ENCODE peak calls at places on chromosomes 7 and 10, in six cellular contexts. G is neural progenitor cell, R is fibroblast of lung, L is PC-3, N is astrocyte, U is SK-N-SH. M is an unnamed sample.

GRCh38 chr7:17371656-17372524 is 73.4 kb downstream of the AHR start:
- DNase-seq in G (no peak), R (peak), L (peak), N (peak), U (no peak), M (no peak)

GRCh38 chr10:1199897-1200721 is 143.9 kb downstream of the WDR37 start:
- DNase-seq in G (no peak), R (no peak), L (no peak), N (no peak), U (no peak), M (no peak)

GRCh38 chr7:116626886-116627285 is 45.1 kb upstream of the MET start:
- DNase-seq in G (no peak), R (no peak), L (no peak), N (no peak), U (no peak), M (no peak)

GRCh38 chr7:2926120-2926897 is 82.2 kb upstream of the GNA12 start:
- DNase-seq in G (no peak), R (no peak), L (no peak), N (no peak), U (peak), M (peak)

GRCh38 chr10:122021828-122022227 is 32.9 kb downstream of the TACC2 start:
- DNase-seq in G (no peak), R (no peak), L (no peak), N (no peak), U (no peak), M (no peak)

GRCh38 chr7:84637568-84638338 is 443.2 kb upstream of the SEMA3A start:
- DNase-seq in G (peak), R (peak), L (peak), N (peak), U (no peak), M (peak)

GRCh38 chr10:100879741-100880360 is 32.9 kb upstream of the SLF2 start:
- DNase-seq in G (peak), R (no peak), L (no peak), N (no peak), U (no peak), M (peak)

GRCh38 chr10:48778193-48778857 is 93.7 kb downstream of the WDFY4 start:
- DNase-seq in G (no peak), R (no peak), L (no peak), N (no peak), U (no peak), M (no peak)

GRCh38 chr10:103481974-103482531 is 3.0 kb upstream of the CALHM3 start:
- DNase-seq in G (peak), R (peak), L (peak), N (peak), U (peak), M (no peak)

GRCh38 chr10:100923580-100923979 is 10.8 kb downstream of the SLF2 start:
- DNase-seq in G (no peak), R (no peak), L (peak), N (peak), U (no peak), M (no peak)

GRCh38 chr7:140342732-140343514 is 55.4 kb downstream of the SLC37A3 start:
- DNase-seq in G (peak), R (peak), L (peak), N (peak), U (peak), M (peak)

GRCh38 chr10:11444531-11445228 is 166.8 kb downstream of the USP6NL start:
- DNase-seq in G (no peak), R (no peak), L (no peak), N (no peak), U (no peak), M (peak)

GRCh38 chr7:99224263-99224947 is 16.5 kb upstream of the KPNA7 start:
- DNase-seq in G (no peak), R (peak), L (peak), N (peak), U (no peak), M (no peak)

GRCh38 chr7:113698556-113699220 is 220.1 kb downstream of the PPP1R3A start:
- DNase-seq in G (peak), R (peak), L (peak), N (peak), U (peak), M (no peak)

GRCh38 chr7:16652888-16653287 is 6.9 kb downstream of the BZW2 start:
- DNase-seq in G (no peak), R (no peak), L (peak), N (no peak), U (no peak), M (no peak)

GRCh38 chr7:129780257-129781127 is 169.0 kb downstream of the NRF1 start:
- DNase-seq in G (peak), R (no peak), L (peak), N (no peak), U (peak), M (peak)
- H3K9ac ChIP-seq in G (no peak), R (no peak), L (peak), N (no peak), U (peak), M (no peak)

GRCh38 chr10:79048639-79049550 is 19.9 kb upstream of the ZMIZ1 start:
- DNase-seq in G (no peak), R (no peak), L (no peak), N (no peak), U (no peak), M (peak)

GRCh38 chr10:79050896-79051555 is 17.7 kb upstream of the ZMIZ1 start:
- DNase-seq in G (no peak), R (no peak), L (peak), N (no peak), U (no peak), M (peak)

GRCh38 chr10:79051766-79052165 is 17.0 kb upstream of the ZMIZ1 start:
- DNase-seq in G (no peak), R (no peak), L (no peak), N (no peak), U (no peak), M (peak)

GRCh38 chr10:79047875-79048638 is 20.7 kb upstream of the ZMIZ1 start:
- DNase-seq in G (no peak), R (no peak), L (no peak), N (no peak), U (peak), M (peak)

DNA sequence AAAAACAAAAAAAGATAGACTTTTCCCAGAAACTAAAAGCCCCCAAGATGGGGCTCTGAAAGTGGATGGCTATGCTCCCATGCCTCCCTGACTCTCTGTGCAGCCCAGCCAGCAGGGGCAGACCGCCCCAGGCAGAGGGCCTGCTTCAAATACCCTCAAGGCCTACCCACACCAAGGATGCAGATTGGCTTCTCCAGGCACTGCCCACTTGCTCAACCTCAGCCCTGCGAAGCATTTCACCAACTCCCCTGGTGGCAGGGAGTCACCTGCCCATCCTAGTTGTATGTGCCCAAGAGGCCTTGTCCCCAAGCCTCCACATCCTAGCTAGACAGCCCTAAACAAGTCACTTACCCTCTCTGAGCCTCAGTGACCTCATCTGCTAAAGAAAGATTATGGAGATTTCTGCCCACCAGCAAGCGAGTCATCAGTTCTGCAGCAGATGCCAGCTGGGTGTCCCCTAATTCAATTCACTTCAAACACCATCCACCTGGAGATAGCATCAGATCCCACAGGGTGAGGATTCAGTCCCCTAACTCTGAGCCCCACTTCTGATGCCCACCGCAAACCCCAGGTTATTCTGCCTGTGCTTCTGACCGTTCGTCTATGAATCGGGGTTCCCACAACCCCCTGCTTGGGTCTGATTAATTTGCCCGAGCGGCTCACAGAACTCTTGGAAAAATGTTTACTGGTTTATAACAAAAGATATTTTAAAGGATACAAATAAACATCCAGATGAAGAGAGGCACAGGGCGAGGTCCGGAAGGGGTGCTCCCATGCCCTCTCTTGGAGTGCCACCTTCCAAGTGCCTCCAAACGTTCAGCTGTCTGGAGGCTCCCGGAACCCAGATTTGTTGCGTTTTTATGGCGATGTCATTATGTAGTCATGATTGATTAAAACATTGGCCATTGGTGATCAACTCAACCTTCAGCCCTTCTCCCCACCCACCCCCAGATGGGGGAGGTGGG is 18.6 kb upstream of the ZMIZ1 start:
- DNase-seq in G (no peak), R (no peak), L (peak), N (peak), U (no peak), M (peak)
- TF ChIP-seq CTCF in G (no peak), R (no peak), L (peak), N (no peak), U (no peak), M (peak)

DNA sequence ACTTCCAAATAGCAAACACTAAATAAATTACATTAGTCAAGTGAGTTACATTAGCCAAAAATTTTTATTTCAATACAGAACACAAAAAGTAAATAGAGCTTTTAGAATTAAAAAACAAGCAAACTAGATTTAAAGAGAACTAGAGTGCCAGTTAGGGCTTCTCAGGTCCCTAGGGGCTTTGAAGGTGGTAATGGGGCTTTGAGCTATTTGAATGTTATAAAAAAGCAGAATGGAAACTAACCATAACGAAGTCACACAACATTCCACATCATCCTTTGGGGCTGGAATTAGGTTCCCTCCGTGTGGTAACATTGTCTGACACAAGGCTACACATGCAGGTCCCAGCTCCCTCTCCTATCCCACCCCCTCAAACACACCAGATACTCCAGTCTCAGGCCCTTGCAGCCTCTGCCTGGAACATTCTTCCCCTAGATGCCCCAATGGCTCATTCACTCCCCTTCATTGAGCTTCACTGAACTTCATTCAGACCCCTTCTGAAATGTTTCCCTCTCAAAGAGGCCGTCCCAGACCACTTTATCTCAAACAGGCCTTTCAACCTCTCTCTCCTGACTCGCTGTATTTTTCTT is 15.3 kb downstream of the JAZF1 start:
- DNase-seq in G (peak), R (no peak), L (no peak), N (no peak), U (no peak), M (no peak)
- H3K9ac ChIP-seq in G (no peak), R (no peak), L (no peak), N (peak), U (no peak), M (no peak)

DNA sequence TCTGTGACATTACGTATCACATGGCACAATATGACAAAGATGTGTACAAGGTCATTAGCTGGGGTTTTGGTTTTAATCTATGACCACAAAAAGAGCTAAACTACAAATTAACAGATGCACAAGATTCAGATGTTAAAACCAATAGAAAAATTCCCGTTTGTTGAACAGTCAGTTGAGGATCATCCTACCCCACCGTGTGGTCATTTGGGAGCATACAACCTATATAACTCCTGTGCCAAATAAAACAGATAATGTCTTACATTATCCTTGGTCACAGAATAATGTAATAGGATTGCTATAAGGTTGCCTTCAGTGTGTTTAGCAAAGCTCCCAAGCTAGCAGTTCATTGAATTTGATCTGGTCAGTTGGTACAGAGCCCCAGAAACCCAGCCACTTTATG is 28.2 kb downstream of the ASNS start:
- DNase-seq in G (no peak), R (no peak), L (peak), N (no peak), U (peak), M (no peak)
- TF ChIP-seq CTCF in G (peak), R (no peak), L (peak), N (no peak), U (peak), M (peak)

GRCh38 chr10:13993169-13993568 is 337.6 kb downstream of the FRMD4A start:
- DNase-seq in G (no peak), R (peak), L (no peak), N (peak), U (no peak), M (no peak)

GRCh38 chr10:13989616-13990015 is 341.1 kb downstream of the FRMD4A start:
- DNase-seq in G (no peak), R (no peak), L (no peak), N (no peak), U (no peak), M (no peak)

GRCh38 chr10:13990392-13990805 is 340.3 kb downstream of the FRMD4A start:
- DNase-seq in G (peak), R (peak), L (no peak), N (no peak), U (no peak), M (no peak)

GRCh38 chr10:13990918-13991317 is 339.8 kb downstream of the FRMD4A start:
- DNase-seq in G (no peak), R (peak), L (no peak), N (peak), U (no peak), M (no peak)

DNA sequence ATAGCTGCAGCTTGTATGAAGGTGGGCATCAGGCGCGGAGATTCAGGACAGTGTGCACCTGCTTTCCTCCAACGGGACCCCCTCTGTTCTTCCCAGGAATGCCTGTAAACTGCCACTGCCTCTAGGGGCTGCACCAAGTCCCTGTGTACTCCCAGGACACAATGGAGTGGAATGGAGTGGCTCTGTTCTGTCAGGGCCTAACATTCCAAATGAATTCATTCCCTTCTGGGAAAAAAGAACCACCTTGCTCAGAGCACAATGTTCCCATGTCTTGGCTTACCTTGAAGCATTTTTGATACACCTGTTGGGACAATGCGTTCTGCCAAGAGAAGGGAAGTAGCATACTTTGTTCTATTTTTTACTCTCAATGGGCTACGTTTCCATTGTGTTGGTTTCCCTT is 339.4 kb downstream of the FRMD4A start:
- DNase-seq in G (peak), R (no peak), L (no peak), N (no peak), U (no peak), M (no peak)
- H3K9ac ChIP-seq in G (no peak), R (no peak), L (no peak), N (peak), U (no peak), M (no peak)

GRCh38 chr10:99682032-99682431 is 22.7 kb downstream of the ENTPD7 start:
- DNase-seq in G (no peak), R (no peak), L (peak), N (peak), U (no peak), M (no peak)

GRCh38 chr10:99685232-99686041 is 26.1 kb downstream of the ENTPD7 start:
- DNase-seq in G (no peak), R (no peak), L (no peak), N (no peak), U (no peak), M (no peak)

GRCh38 chr10:99678921-99679320 is 19.6 kb downstream of the ENTPD7 start:
- DNase-seq in G (no peak), R (no peak), L (no peak), N (no peak), U (no peak), M (no peak)

GRCh38 chr10:99681553-99681952 is 22.2 kb downstream of the ENTPD7 start:
- DNase-seq in G (no peak), R (peak), L (peak), N (peak), U (no peak), M (no peak)

DNA sequence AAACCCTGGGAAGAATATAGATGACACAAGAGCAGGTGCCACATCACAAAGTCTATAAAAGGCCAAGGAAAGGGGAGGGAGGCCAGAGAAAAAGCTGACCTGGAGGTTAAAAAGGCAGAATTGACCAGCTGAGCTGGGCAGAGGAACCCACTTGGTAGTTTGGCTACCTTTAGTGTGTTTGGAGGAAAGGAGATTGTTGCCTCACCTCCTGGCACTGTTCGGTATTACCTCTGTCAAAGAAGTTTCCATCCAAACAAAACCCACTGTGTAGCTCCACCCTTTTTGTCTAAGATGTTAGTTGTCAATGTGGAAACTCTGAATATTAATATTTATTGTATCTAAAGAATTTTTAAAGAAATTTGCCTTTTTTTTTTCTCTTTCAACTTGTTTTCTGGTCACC is 23.4 kb downstream of the ENTPD7 start:
- DNase-seq in G (no peak), R (no peak), L (peak), N (no peak), U (no peak), M (no peak)
- TF ChIP-seq CTCF in G (peak), R (no peak), L (peak), N (no peak), U (peak), M (peak)

GRCh38 chr10:3331680-3332230 is 159.2 kb upstream of the PITRM1 start:
- DNase-seq in G (no peak), R (no peak), L (no peak), N (no peak), U (no peak), M (peak)

GRCh38 chr10:3331104-3331645 is 158.6 kb upstream of the PITRM1 start:
- DNase-seq in G (no peak), R (no peak), L (no peak), N (no peak), U (no peak), M (no peak)

GRCh38 chr10:3332732-3333131 is 160.2 kb upstream of the PITRM1 start:
- DNase-seq in G (peak), R (no peak), L (no peak), N (no peak), U (no peak), M (peak)

GRCh38 chr10:3333426-3333825 is 160.8 kb upstream of the PITRM1 start:
- DNase-seq in G (peak), R (no peak), L (no peak), N (no peak), U (no peak), M (peak)

DNA sequence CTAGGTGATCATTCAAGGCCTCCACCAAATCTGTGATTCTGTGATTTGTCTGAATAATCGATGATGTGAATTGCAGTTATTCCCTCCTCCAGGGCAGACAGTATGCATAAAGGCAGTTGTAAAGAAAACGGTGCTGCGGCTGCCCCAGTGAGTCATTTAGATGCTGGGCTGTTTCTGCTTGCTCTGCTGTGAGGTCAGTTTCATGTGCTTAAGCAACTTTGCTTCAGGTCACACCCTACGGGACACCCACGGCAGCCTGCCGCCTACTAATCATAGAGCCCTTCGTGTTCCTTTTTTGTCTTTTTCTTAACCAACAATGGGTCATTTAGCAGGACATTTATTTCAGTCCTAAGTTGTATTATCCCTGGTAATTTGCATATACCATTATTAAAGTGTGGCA is 158.1 kb upstream of the PITRM1 start:
- DNase-seq in G (no peak), R (peak), L (peak), N (peak), U (no peak), M (no peak)
- H3K9ac ChIP-seq in G (no peak), R (no peak), L (no peak), N (no peak), U (no peak), M (no peak)